ENCODE peak calls at places on chromosomes 13 and 19, in five cellular contexts. A, P, E, X and M are unnamed samples. For H3K9me2, the result is how much of the 10 kb centered on the place peaks cover.

GRCh38 chr19:604355-604754 is 14.7 kb downstream of the HCN2 start:
- DNase-seq in A (no peak), P (no peak), E (no peak), X (peak), M (no peak)

GRCh38 chr19:41774515-41774980 is 19.2 kb downstream of the CEACAM6 start:
- DNase-seq in A (no peak), P (peak), E (peak), X (no peak), M (peak)

GRCh38 chr19:4891066-4891465 is 11.6 kb downstream of the ARRDC5 start:
- DNase-seq in A (no peak), P (no peak), E (no peak), X (no peak), M (no peak)

GRCh38 chr19:30156646-30157045 is 214.6 kb downstream of the URI1 start:
- DNase-seq in A (no peak), P (no peak), E (no peak), X (no peak), M (no peak)

GRCh38 chr19:48629599-48630288 is 7.4 kb downstream of the DBP start:
- DNase-seq in A (peak), P (peak), E (no peak), X (no peak), M (no peak)

GRCh38 chr13:45341799-45342584 is 1.0 kb upstream of the TPT1 start:
- DNase-seq in A (no peak), P (no peak), E (peak), X (no peak), M (no peak)

GRCh38 chr19:48271531-48272151 is 1.8 kb downstream of the ZNF114 start:
- DNase-seq in A (peak), P (peak), E (peak), X (peak), M (peak)

GRCh38 chr19:8161135-8161646 is 11.8 kb upstream of the FBN3 start:
- DNase-seq in A (peak), P (no peak), E (peak), X (peak), M (peak)

GRCh38 chr13:40780822-40781401 is 8.5 kb upstream of the SLC25A15 start:
- DNase-seq in A (peak), P (no peak), E (no peak), X (peak), M (no peak)

GRCh38 chr13:99018418-99019180 is 40.7 kb upstream of the DOCK9 start:
- DNase-seq in A (no peak), P (no peak), E (peak), X (no peak), M (peak)

GRCh38 chr13:39056018-39056417 is 17.8 kb downstream of the NHLRC3 start:
- DNase-seq in A (no peak), P (no peak), E (no peak), X (no peak), M (no peak)

GRCh38 chr19:42634409-42635232 is 39.9 kb upstream of the CEACAM8 start:
- DNase-seq in A (peak), P (no peak), E (peak), X (peak), M (no peak)

GRCh38 chr19:51292971-51293370 is 18.5 kb upstream of the IGLON5 start:
- DNase-seq in A (peak), P (no peak), E (no peak), X (no peak), M (no peak)

GRCh38 chr13:38979891-38980627 is 10.6 kb downstream of the STOML3 start:
- DNase-seq in A (peak), P (peak), E (no peak), X (no peak), M (no peak)

GRCh38 chr19:55353803-55354697 is 469 bp downstream of the COX6B2 start:
- DNase-seq in A (peak), P (peak), E (peak), X (peak), M (peak)

GRCh38 chr13:112674412-112675383 is 15.1 kb upstream of the ATP11A start:
- DNase-seq in A (no peak), P (no peak), E (no peak), X (no peak), M (no peak)

GRCh38 chr13:20561731-20562130 is 5.2 kb upstream of the IFT88 start:
- DNase-seq in A (no peak), P (no peak), E (no peak), X (no peak), M (no peak)

GRCh38 chr13:31945202-31945978 is 86.2 kb upstream of the FRY start:
- DNase-seq in A (peak), P (peak), E (peak), X (no peak), M (peak)

GRCh38 chr13:111204438-111205177 is 89.5 kb downstream of the ARHGEF7 start:
- DNase-seq in A (peak), P (peak), E (no peak), X (no peak), M (no peak)

GRCh38 chr13:113647351-113648217 is 10.4 kb downstream of the ATP4B start:
- DNase-seq in A (no peak), P (peak), E (peak), X (no peak), M (peak)

GRCh38 chr19:6067975-6068374 is 42.3 kb downstream of the RFX2 start:
- DNase-seq in A (no peak), P (no peak), E (no peak), X (no peak), M (no peak)

GRCh38 chr19:31214086-31214485 is 135.2 kb downstream of the TSHZ3 start:
- DNase-seq in A (no peak), P (peak), E (peak), X (no peak), M (peak)

GRCh38 chr13:85910962-85911361 is 111.7 kb upstream of the SLITRK6 start:
- DNase-seq in A (no peak), P (no peak), E (no peak), X (no peak), M (no peak)

GRCh38 chr13:32330438-32330837 is 15.1 kb downstream of the BRCA2 start:
- DNase-seq in A (no peak), P (no peak), E (no peak), X (no peak), M (no peak)

GRCh38 chr13:110006304-110006703 is 219.9 kb upstream of the IRS2 start:
- DNase-seq in A (no peak), P (no peak), E (peak), X (no peak), M (peak)

GRCh38 chr19:18072335-18072734 is 14.4 kb downstream of the IL12RB1 start:
- DNase-seq in A (no peak), P (no peak), E (no peak), X (no peak), M (no peak)
- TF ChIP-seq CTCF in A (no peak), P (no peak), E (no peak), X (no peak), M (no peak)

DNA sequence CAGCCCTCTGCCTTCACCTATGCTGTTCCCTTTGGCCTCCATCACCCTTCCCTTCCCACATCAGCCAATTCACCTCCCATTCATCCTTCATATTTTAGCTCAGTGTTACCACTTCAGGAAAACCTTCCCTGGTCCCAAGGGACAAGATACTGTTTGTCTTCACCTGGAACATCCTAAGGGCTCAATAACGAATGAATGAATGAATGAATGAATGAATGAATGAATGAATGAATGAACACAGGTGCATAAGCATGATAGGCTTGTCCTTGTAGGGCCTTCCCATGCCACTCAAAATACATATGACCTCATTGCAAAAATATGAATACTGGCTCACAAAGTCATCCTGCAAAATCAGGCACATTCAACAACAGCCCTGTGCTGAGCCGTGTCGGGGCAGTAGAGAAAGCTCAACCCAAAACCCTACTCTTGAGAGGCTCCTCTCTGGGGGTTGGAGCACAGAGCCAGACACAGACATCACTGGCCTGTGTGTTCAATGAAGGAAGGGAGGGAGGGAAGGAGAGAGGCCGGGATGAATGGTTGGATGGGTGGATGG is 33.7 kb upstream of the TPM4 start:
- DNase-seq in A (no peak), P (no peak), E (peak), X (no peak), M (no peak)
- H3K9me2 ChIP-seq in A (under half), P (under half), E (under half), X (under half), M (under half)

GRCh38 chr13:36282818-36283432 is 14.7 kb downstream of the CCDC169 start:
- DNase-seq in A (peak), P (peak), E (peak), X (peak), M (peak)
- TF ChIP-seq CTCF in A (peak), P (peak), E (peak), X (peak), M (peak)

DNA sequence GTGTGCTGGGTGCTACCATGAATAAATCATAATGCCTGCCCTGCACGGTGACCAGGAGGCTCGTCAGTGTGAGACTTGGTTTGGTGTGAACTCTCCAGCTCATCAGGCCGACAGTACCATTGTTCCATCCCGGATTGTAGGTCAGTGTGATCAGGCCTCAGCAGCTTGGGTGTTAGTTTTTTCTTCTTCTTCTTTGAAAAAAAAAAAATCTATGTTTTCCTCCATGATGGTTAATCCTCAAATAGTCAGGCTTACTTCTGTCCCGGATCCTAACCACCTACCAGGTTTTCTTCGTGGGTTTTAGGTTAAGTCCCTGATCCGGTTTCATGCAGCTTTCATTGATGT is 8.3 kb upstream of the AMER2 start:
- DNase-seq in A (no peak), P (no peak), E (no peak), X (no peak), M (no peak)
- H3K9me2 ChIP-seq in A (under half), P (under half), E (under half), X (under half), M (under half)

DNA sequence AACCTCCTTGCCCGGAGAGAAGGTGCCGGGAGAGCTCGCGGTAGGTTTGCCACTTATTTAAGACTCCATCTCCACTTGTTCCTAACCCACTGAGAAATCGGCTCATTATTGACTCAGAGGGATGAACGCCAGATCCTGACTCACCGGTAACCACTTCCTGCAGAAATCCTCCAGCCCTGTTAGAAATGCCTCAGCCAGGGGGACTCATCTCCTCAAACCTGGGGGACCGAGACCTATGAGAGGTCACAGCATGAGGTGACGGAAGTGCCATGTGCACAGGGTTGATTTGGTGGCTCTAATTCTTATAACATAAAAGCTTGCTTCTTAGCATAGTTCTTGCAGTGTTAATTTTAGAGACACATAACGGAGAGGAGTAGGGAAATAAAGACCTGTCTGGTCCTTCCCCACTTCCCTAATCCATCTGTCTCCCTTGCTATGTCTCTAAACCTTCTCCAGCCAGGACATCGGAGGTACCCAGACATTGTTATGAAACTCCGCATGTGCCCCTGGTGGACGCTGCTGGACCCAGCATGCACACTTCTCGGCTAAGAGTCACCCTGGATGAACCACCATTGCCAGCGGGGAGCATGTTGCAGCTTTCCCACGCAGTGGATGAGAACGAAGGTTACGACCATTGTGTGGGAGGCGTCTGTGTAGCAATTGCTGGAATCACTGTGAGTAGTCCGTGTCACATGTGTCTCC is 158.9 kb downstream of the EFNB2 start:
- DNase-seq in A (peak), P (no peak), E (peak), X (no peak), M (peak)
- TF ChIP-seq CTCF in A (peak), P (no peak), E (no peak), X (no peak), M (peak)